ENCODE peak calls at places on chromosomes 16 and 17, in six cellular contexts. I, T, Q, L, K and C are unnamed samples.

GRCh38 chr16:16075463-16076399 is 126.3 kb downstream of the ABCC1 start:
- DNase-seq in I (no peak), T (peak; percentile 79), Q (peak; percentile 10), L (no peak), K (no peak), C (peak; percentile 86)

GRCh38 chr17:49783051-49783715 is 5.3 kb upstream of the KAT7 start:
- DNase-seq in I (no peak), T (no peak), Q (no peak), L (peak; percentile 96), K (no peak), C (no peak)

GRCh38 chr16:69589434-69590269 is 23.9 kb downstream of the NFAT5 start:
- DNase-seq in I (no peak), T (no peak), Q (no peak), L (no peak), K (no peak), C (no peak)

GRCh38 chr16:15041260-15042011 is 14.4 kb downstream of the NTAN1 start:
- DNase-seq in I (no peak), T (peak; percentile 95), Q (peak; percentile 31), L (no peak), K (peak; percentile 92), C (peak; percentile 89)

GRCh38 chr17:41490022-41490421 is 312 bp upstream of the KRT36 start:
- DNase-seq in I (no peak), T (no peak), Q (no peak), L (no peak), K (no peak), C (no peak)

GRCh38 chr17:79420318-79421243 is 190.3 kb downstream of the RBFOX3 start:
- DNase-seq in I (no peak), T (no peak), Q (peak; percentile 34), L (no peak), K (peak; percentile 70), C (peak; percentile 35)

GRCh38 chr16:85571813-85572619 is 41.1 kb upstream of the GSE1 start:
- DNase-seq in I (no peak), T (no peak), Q (no peak), L (no peak), K (no peak), C (peak; percentile 44)

GRCh38 chr16:78244131-78244899 is 144.9 kb downstream of the WWOX start:
- DNase-seq in I (no peak), T (no peak), Q (no peak), L (no peak), K (no peak), C (no peak)

GRCh38 chr17:49486012-49486641 is 9.0 kb upstream of the NGFR start:
- DNase-seq in I (no peak), T (no peak), Q (no peak), L (peak; percentile 49), K (no peak), C (no peak)

GRCh38 chr17:43591750-43592562 is 45.8 kb upstream of the ETV4 start:
- DNase-seq in I (no peak), T (peak; percentile 94), Q (peak; percentile 93), L (no peak), K (peak; percentile 86), C (peak; percentile 80)

GRCh38 chr17:61728297-61728836 is 135.0 kb downstream of the BRIP1 start:
- DNase-seq in I (no peak), T (no peak), Q (no peak), L (no peak), K (no peak), C (no peak)

GRCh38 chr17:5584971-5585794 is 874 bp upstream of the NLRP1 start:
- DNase-seq in I (no peak), T (peak; percentile 54), Q (peak; percentile 93), L (no peak), K (peak; percentile 86), C (no peak)

GRCh38 chr16:561413-561794 is 1.2 kb downstream of the PRR35 start:
- DNase-seq in I (no peak), T (no peak), Q (no peak), L (no peak), K (no peak), C (no peak)

GRCh38 chr16:87235810-87236515 is 81.2 kb downstream of the C16orf95 start:
- DNase-seq in I (no peak), T (no peak), Q (no peak), L (no peak), K (no peak), C (no peak)

GRCh38 chr17:60720763-60721531 is 43.3 kb downstream of the BCAS3 start:
- DNase-seq in I (peak; percentile 34), T (no peak), Q (peak; percentile 65), L (peak; percentile 75), K (peak; percentile 74), C (no peak)

GRCh38 chr16:27374231-27374793 is 27.7 kb upstream of the IL21R start:
- DNase-seq in I (no peak), T (no peak), Q (no peak), L (no peak), K (no peak), C (no peak)

GRCh38 chr17:82892869-82893565 is 53.2 kb upstream of the ZNF750 start:
- DNase-seq in I (peak; percentile 71), T (peak; percentile 80), Q (no peak), L (no peak), K (no peak), C (no peak)